ENCODE peak calls at places on chromosome 22, in six cellular contexts. One of them, this sample, is unnamed.

GRCh38 chr22:39690901-39691620 is 120.5 kb downstream of the CACNA1I start:
- DNase-seq in hypothalamus: no peak
- DNase-seq in ELR: no peak
- DNase-seq in progenitor cell of endocrine pancreas: no peak
- DNase-seq in naive B cell: no peak
- DNase-seq in lower leg skin: no peak
- DNase-seq in this sample: no peak

GRCh38 chr22:48837341-48837935 is 990.2 kb downstream of the BRD1 start:
- DNase-seq in progenitor cell of endocrine pancreas: no peak
- DNase-seq in hypothalamus: no peak
- DNase-seq in naive B cell: no peak
- DNase-seq in ELR: no peak
- DNase-seq in lower leg skin: no peak
- DNase-seq in this sample: no peak

GRCh38 chr22:39528080-39528661 is 4.4 kb downstream of the RPS19BP1 start:
- DNase-seq in ELR: peak; percentile 45
- DNase-seq in progenitor cell of endocrine pancreas: no peak
- DNase-seq in hypothalamus: no peak
- DNase-seq in lower leg skin: no peak
- DNase-seq in naive B cell: no peak
- DNase-seq in this sample: no peak

GRCh38 chr22:49735411-49736311 is 92.0 kb downstream of the BRD1 start:
- DNase-seq in hypothalamus: no peak
- DNase-seq in progenitor cell of endocrine pancreas: peak; percentile 59
- DNase-seq in ELR: no peak
- DNase-seq in naive B cell: no peak
- DNase-seq in lower leg skin: peak; percentile 66
- DNase-seq in this sample: no peak

GRCh38 chr22:17370036-17370765 is 941 bp downstream of the CECR2 start:
- DNase-seq in ELR: no peak
- DNase-seq in hypothalamus: peak; percentile 33
- DNase-seq in progenitor cell of endocrine pancreas: peak; percentile 24
- DNase-seq in lower leg skin: no peak
- DNase-seq in naive B cell: no peak
- DNase-seq in this sample: no peak

GRCh38 chr22:37959231-37959825 is 5.8 kb downstream of the POLR2F start:
- DNase-seq in lower leg skin: no peak
- DNase-seq in ELR: no peak
- DNase-seq in progenitor cell of endocrine pancreas: no peak
- DNase-seq in naive B cell: no peak
- DNase-seq in hypothalamus: no peak
- DNase-seq in this sample: no peak

GRCh38 chr22:38468761-38469305 is 937 bp downstream of the KDELR3 start:
- DNase-seq in ELR: no peak
- DNase-seq in progenitor cell of endocrine pancreas: no peak
- DNase-seq in naive B cell: no peak
- DNase-seq in lower leg skin: peak; percentile 81
- DNase-seq in hypothalamus: no peak
- DNase-seq in this sample: no peak

GRCh38 chr22:37930270-37930951 is 23.0 kb downstream of the C22orf23 start:
- DNase-seq in ELR: peak; percentile 51
- DNase-seq in naive B cell: no peak
- DNase-seq in hypothalamus: no peak
- DNase-seq in progenitor cell of endocrine pancreas: no peak
- DNase-seq in lower leg skin: no peak
- DNase-seq in this sample: no peak

GRCh38 chr22:33451851-33452469 is 393.8 kb upstream of the SYN3 start:
- DNase-seq in ELR: no peak
- DNase-seq in hypothalamus: no peak
- DNase-seq in naive B cell: no peak
- DNase-seq in progenitor cell of endocrine pancreas: no peak
- DNase-seq in lower leg skin: no peak
- DNase-seq in this sample: no peak

GRCh38 chr22:36733271-36733670 is 29.7 kb upstream of the CACNG2 start:
- DNase-seq in naive B cell: no peak
- DNase-seq in progenitor cell of endocrine pancreas: no peak
- DNase-seq in ELR: no peak
- DNase-seq in lower leg skin: peak; percentile 40
- DNase-seq in hypothalamus: no peak
- DNase-seq in this sample: no peak

GRCh38 chr22:43228863-43229262 is 41.9 kb upstream of the TTLL12 start:
- DNase-seq in ELR: no peak
- DNase-seq in naive B cell: no peak
- DNase-seq in progenitor cell of endocrine pancreas: no peak
- DNase-seq in lower leg skin: no peak
- DNase-seq in hypothalamus: no peak
- DNase-seq in this sample: no peak

GRCh38 chr22:21695432-21696085 is 29.7 kb downstream of the PPIL2 start:
- DNase-seq in progenitor cell of endocrine pancreas: no peak
- DNase-seq in naive B cell: no peak
- DNase-seq in lower leg skin: no peak
- DNase-seq in hypothalamus: no peak
- DNase-seq in ELR: no peak
- DNase-seq in this sample: no peak

GRCh38 chr22:44384981-44385610 is 72.3 kb upstream of the SHISAL1 start:
- DNase-seq in naive B cell: no peak
- DNase-seq in hypothalamus: no peak
- DNase-seq in lower leg skin: no peak
- DNase-seq in progenitor cell of endocrine pancreas: no peak
- DNase-seq in ELR: no peak
- DNase-seq in this sample: no peak

GRCh38 chr22:50001388-50002231 is 11.0 kb downstream of the IL17REL start:
- DNase-seq in progenitor cell of endocrine pancreas: no peak
- DNase-seq in ELR: no peak
- DNase-seq in lower leg skin: peak; percentile 81
- DNase-seq in naive B cell: no peak
- DNase-seq in hypothalamus: no peak
- DNase-seq in this sample: no peak

GRCh38 chr22:29394931-29395581 is 6.7 kb upstream of the AP1B1 start:
- DNase-seq in progenitor cell of endocrine pancreas: peak; percentile 44
- DNase-seq in ELR: peak; percentile 81
- DNase-seq in lower leg skin: peak; percentile 83
- DNase-seq in naive B cell: peak; percentile 69
- DNase-seq in hypothalamus: peak; percentile 3
- DNase-seq in this sample: peak; percentile 44

This sample was measured in MG63.